ENCODE peak calls at places on chromosomes 2 and 18, in four cellular contexts. O is K562, S is HepG2, Y is GM12878. M is an unnamed sample.

GRCh38 chr2:8568543-8569302 is 113.1 kb upstream of the ID2 start:
- DNase-seq in O (no peak), S (no peak), Y (no peak), M (no peak)

GRCh38 chr2:12046641-12047040 is 300.2 kb downstream of the LPIN1 start:
- DNase-seq in O (no peak), Y (no peak), S (no peak), M (no peak)

GRCh38 chr18:8455661-8456614 is 153.3 kb upstream of the RAB12 start:
- DNase-seq in S (no peak), O (no peak), Y (no peak), M (no peak)

GRCh38 chr2:25042321-25043240 is 705 bp downstream of the EFR3B start:
- DNase-seq in S (no peak), Y (no peak), O (no peak), M (peak)

GRCh38 chr2:182406221-182406620 is 20.6 kb downstream of the PDE1A start:
- DNase-seq in Y (no peak), O (no peak), S (no peak), M (no peak)

GRCh38 chr2:13654416-13654815 is 937.7 kb downstream of the TRIB2 start:
- DNase-seq in Y (no peak), S (no peak), O (no peak), M (no peak)

GRCh38 chr18:12895016-12895415 is 11.0 kb upstream of the PTPN2 start:
- DNase-seq in O (no peak), S (no peak), Y (no peak), M (no peak)

GRCh38 chr2:135182190-135182589 is 130.1 kb downstream of the RAB3GAP1 start:
- DNase-seq in Y (no peak), S (no peak), O (no peak), M (no peak)

GRCh38 chr2:71223767-71224333 is 3.1 kb downstream of the PAIP2B start:
- DNase-seq in O (peak), S (peak), Y (no peak), M (peak)

GRCh38 chr2:8546319-8547283 is 135.3 kb upstream of the ID2 start:
- DNase-seq in S (no peak), O (no peak), Y (no peak), M (no peak)

GRCh38 chr2:175097297-175097696 is 70.7 kb downstream of the ATF2 start:
- DNase-seq in S (no peak), O (no peak), Y (no peak), M (no peak)

GRCh38 chr2:62306751-62307468 is 111.0 kb downstream of the B3GNT2 start:
- DNase-seq in Y (peak), S (no peak), O (no peak), M (no peak)

DNA sequence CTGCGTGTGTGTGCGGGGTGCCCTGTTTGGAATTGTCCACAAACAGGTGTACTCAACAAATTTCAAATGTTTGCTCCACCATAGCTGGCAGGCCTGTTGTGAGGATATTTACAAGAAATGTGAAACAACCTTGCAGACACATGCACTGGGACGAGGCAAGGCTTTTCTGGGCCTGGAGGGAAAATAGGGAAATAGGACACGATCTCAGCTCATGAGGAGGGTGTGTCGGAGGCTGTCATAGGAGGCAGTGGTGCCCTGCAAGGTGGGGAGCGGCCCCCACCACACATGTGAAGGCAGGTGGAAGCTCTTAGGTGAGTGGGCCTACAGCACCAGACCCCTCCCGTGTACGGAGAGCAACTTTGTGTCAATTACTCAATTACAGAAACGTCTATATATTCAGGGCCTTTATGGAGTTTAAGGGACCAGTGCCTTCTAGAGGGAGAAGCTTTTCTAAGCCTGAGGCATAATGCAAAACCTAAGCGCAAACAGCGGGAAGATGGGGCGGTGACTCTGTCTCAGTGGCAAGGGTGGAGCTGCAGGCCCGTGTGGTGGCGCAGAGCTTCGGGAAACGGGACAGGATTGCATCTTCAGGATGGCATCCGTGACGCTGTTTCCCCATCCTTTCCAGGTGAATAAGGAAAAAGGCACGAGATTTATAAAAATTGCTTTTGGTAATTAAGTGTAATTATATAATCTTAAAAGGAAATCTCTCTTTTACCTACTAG is 48.0 kb downstream of the RNF144A start:
- DNase-seq in O (no peak), S (no peak), Y (no peak), M (no peak)
- TF ChIP-seq FOXK2 in O (no peak), S (no peak), Y (no peak), M (no peak)

GRCh38 chr2:111903930-111904439 is 5.6 kb downstream of the MERTK start:
- DNase-seq in O (no peak), S (no peak), Y (no peak), M (no peak)

GRCh38 chr2:111903516-111903915 is 5.1 kb downstream of the MERTK start:
- DNase-seq in S (no peak), O (no peak), Y (no peak), M (no peak)

GRCh38 chr2:111897924-111898702 is at the start of gene MERTK:
- DNase-seq in Y (no peak), S (peak), O (peak), M (peak)

GRCh38 chr2:111898703-111899514 is 502 bp downstream of the MERTK start:
- DNase-seq in O (no peak), Y (no peak), S (no peak), M (no peak)

DNA sequence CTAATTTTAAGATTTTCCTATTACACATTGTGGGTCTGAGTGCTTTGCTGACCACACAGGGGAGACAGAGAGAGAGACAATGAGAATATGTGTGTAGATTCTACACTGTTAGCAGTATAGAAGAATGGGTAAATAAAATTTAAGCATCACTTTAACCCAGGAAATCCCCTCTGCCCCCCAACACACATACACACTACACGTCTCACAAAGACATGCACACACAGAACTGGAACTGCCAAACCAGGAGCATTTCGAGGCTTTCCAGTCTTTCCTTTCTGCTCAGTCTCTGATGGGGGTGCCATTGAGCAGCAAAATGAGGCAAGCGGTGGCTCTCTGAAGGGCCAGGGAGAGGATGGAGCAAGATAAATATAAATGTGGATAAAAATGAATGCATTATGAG is 2.5 kb downstream of the MERTK start:
- DNase-seq in S (peak), Y (no peak), O (peak), M (no peak)
- TF ChIP-seq BHLHE40 in S (no peak), Y (no peak), O (no peak), M (no peak)

DNA sequence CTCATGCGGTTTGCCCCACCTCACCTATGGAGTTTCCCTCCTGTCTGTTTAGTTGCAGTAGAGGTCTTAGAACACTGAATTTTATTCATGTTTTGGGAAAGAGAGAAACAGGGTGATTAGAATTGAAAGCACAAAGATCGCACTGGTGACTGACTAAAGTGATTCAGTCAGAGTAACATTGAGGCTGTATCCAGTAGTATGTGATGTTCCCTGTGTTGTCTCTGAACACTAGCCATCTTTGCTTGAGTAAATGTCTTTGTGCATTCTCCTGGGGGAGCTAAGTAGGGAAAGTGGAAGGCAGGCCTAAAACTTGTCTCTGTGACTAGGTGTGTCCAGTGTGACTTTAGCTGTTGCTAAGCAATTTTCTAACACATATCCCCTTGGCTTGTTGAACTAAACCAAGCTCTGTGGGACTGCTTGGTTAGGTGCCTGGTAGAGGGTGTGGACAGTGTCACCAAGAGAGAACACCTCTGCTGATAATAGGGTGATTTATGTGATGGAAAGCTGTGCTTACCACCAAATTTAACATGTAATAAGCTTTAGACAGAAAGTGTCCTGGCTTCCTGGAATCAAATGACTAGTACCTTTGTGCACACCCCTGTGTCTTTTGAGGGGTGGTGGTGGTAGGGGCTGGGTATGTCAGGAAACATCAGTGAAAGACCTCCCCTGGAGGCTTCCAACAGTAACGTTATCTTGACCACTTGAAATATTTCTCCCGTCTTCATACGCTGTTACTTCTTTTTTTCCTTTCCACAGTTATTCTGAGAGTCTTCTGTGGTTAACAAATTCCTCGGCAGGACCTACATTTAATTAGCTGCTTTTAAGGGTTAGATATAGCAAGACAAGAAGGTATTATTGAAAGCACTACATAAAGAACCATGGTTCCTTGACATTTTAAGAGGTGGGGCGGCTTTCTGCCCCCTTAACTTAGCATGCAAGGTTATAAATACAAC is 34.3 kb downstream of the UGP2 start:
- DNase-seq in S (no peak), Y (no peak), O (no peak), M (no peak)
- TF ChIP-seq FOXK2 in S (no peak), Y (no peak), O (no peak), M (no peak)

DNA sequence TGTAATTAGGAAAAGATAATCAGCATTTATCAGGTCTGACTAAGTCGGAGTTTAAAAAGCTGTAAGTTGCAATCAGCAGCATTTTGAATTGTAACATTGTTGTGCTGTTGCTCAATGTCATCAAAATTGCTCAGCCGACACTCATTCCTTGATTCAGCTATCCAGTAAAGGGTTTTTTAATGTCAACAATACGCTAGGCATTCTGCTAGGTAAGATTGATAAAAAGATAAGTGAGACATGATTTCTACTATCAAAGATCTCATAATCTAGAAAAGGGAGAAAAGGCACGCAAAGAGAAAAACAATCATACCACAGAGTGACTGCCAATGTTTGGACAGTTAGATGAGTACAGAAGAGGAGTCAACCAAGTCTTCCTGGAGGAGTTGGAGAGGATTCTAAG is 327.2 kb upstream of the CDH2 start:
- DNase-seq in Y (no peak), O (no peak), S (no peak), M (no peak)
- TF ChIP-seq BHLHE40 in Y (no peak), O (no peak), S (no peak), M (no peak)

GRCh38 chr18:50969448-50969847 is 1.6 kb downstream of the ELAC1 start:
- DNase-seq in Y (no peak), O (no peak), S (no peak), M (no peak)

GRCh38 chr18:50970006-50970405 is 2.2 kb downstream of the ELAC1 start:
- DNase-seq in Y (no peak), S (no peak), O (no peak), M (no peak)

GRCh38 chr18:50973367-50974126 is 5.7 kb downstream of the ELAC1 start:
- DNase-seq in O (no peak), S (peak), Y (no peak), M (no peak)

DNA sequence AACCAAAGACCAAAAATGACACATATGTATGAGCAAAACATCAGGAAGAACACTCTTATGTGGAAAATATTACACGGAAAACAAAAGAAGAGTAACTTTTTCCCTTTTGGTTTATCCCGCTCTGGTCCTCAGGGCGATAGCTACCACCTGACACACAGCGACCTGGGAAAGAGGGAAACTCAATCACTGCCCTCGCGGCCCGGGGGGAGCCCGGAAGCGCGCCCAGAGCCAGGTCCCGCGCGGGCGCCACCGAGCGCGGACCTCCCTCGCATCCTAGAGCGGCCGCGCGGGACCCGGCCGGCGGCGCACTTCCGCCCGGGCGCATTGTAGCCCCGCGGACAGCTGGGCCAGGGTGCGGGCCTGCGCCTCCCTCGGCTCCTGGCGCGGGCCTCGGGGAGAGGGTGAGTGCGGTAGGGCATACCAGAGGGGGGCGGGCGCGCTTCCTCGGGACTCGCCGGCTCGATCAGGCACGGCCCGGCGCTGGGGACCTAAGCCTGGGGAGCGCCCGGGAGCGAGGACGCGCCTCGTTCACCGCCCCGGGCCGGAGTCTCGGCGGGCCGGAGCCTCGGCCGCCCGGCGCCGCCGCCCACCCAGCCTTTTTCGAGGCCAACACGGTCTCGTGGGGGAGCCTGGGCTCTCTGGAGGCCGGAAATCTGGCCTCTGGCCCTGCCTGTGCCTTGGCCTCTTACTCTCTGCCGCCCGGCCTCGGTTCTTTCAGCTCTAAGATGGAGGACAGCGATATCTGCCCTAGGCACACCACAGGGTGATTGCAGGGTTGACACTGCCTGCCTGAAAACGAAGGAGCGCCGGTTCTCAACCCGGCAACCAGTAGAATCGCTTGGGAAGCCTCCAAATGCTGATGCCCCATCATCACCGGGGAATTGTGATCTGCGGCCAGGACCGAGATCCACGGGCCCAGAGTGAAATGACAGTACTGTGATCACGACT is at the start of gene ELAC1:
- DNase-seq in S (peak), O (peak), Y (peak), M (peak)
- TF ChIP-seq FOXK2 in S (no peak), O (no peak), Y (no peak), M (no peak)

DNA sequence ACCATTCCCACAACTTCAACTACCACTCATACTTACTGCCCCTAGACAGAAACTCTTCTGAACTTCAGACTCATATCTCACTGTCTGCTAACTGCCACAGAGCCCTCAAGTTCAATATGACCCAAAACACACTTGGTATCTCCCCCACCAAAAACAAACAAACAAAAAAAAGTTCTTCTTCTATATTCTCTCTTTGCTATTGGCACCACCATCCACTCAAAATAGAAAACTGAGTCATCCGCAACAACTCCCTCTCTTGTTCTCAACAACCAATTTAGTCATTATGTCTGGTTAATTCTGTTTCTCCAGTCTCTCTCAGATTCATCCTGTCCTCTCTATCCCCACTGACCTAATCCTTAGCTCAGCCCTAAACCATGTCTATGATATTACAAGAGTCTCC is 7.2 kb upstream of the DCTN1 start:
- DNase-seq in O (no peak), S (no peak), Y (no peak), M (no peak)
- TF ChIP-seq BHLHE40 in O (no peak), S (no peak), Y (no peak), M (no peak)

GRCh38 chr2:45224996-45225380 is 215.7 kb upstream of the SIX2 start:
- DNase-seq in S (no peak), O (no peak), Y (no peak), M (no peak)

GRCh38 chr2:45220227-45220626 is 211.0 kb upstream of the SIX2 start:
- DNase-seq in Y (no peak), O (no peak), S (no peak), M (no peak)

GRCh38 chr2:45227347-45227746 is 218.1 kb upstream of the SIX2 start:
- DNase-seq in O (no peak), S (no peak), Y (no peak), M (no peak)

GRCh38 chr2:45224321-45224995 is 215.2 kb upstream of the SIX2 start:
- DNase-seq in S (no peak), Y (no peak), O (no peak), M (no peak)

GRCh38 chr2:45223531-45223930 is 214.3 kb upstream of the SIX2 start:
- DNase-seq in Y (no peak), O (no peak), S (no peak), M (no peak)
- TF ChIP-seq FOXK2 in Y (no peak), O (no peak), S (no peak), M (no peak)

DNA sequence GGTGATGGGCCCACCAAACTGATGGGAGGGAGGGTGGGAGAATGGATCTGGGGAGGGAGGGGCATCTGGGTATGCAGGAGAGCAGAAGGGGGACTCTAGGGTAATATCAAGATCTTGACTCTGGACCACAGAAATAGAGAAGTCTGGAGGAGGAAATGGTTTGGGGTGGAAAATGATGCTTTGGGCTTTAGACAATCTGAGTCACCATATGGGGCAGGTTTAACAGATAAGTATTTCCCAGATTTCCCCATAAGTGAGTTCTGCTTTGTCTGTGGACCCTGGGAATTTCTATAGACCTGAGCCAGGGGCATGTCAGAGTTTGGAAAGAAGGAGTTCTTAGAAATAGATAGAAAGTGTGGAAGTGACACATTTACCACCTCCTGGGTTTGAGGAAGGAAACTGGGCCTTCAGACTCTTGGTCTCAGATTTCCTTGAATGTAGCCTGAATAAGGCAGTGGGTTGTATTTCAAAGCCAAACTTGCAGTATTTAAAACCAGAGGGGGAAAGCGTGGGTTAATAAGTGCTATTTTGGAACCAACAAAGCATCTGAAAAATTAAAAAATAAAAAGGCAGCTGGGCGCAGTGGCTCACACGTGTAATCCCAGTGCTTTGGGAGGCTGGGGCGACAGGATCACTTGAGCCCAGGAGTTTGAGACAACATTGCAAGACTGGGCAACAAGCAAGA is 15.1 kb upstream of the IL1A start:
- DNase-seq in O (no peak), S (no peak), Y (no peak), M (no peak)
- TF ChIP-seq BHLHE40 in O (no peak), S (no peak), Y (no peak), M (no peak)

DNA sequence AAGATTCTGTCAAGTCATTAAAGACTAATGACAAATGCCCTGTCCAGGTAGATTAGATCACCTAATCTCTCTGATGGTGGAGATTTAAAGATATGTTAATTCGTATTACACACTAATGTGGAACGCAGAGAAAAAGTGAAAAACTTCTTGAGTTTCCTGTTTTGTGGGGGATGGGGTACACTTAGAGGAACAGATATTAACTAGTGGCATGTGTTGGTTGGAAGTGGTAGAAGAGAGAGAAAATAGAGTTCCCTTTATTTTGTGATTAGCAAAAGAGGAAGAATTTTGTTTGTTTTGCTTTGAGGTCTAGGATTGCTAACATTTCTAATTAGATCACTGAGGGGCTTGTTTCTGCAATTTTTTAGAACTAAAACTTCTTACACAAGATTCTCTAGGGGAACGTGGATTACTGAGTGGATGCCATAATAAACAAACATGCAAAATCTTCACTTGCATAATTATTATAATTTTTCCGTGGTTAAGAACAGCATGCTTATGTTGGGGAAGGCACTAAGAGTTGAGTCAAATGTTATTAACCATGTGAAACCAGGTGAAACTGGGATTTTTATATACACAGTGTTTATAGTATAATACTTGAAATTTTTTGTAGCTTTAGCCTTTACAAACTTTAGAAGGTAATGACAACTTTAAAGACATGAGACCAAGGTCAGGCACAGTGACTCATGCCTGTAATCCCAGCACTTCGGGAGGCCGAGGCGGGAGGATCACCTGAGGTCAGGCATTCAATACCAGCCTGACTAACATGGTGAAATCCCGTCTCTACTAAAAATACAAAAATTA is 97.4 kb upstream of the STK17B start:
- DNase-seq in Y (no peak), S (peak), O (no peak), M (no peak)
- TF ChIP-seq FOXK2 in Y (no peak), S (no peak), O (no peak), M (no peak)